ENCODE peak calls at places on chromosomes 13 and 19, in nine cellular contexts. One of them, this sample, is unnamed.

GRCh38 chr13:41516166-41516565 is 58.8 kb downstream of the RGCC start:
- DNase-seq in BE2C: no peak
- DNase-seq in transverse colon: no peak
- DNase-seq in pancreas: no peak
- DNase-seq in lower leg skin: peak
- DNase-seq in AG04450: no peak
- DNase-seq in fibroblast of the aortic adventitia: no peak
- DNase-seq in CD8-positive, alpha-beta T cell: no peak
- DNase-seq in fibroblast of lung: no peak
- DNase-seq in this sample: no peak

GRCh38 chr19:45865269-45865948 is 1.3 kb downstream of the FOXA3 start:
- DNase-seq in fibroblast of lung: no peak
- DNase-seq in CD8-positive, alpha-beta T cell: no peak
- DNase-seq in transverse colon: peak
- DNase-seq in BE2C: no peak
- DNase-seq in AG04450: no peak
- DNase-seq in pancreas: peak
- DNase-seq in lower leg skin: no peak
- DNase-seq in fibroblast of the aortic adventitia: no peak
- DNase-seq in this sample: no peak

GRCh38 chr13:25214371-25215252 is 42.5 kb upstream of the AMER2 start:
- DNase-seq in fibroblast of lung: peak
- DNase-seq in pancreas: no peak
- DNase-seq in CD8-positive, alpha-beta T cell: no peak
- DNase-seq in BE2C: no peak
- DNase-seq in lower leg skin: peak
- DNase-seq in fibroblast of the aortic adventitia: peak
- DNase-seq in transverse colon: no peak
- DNase-seq in AG04450: no peak
- DNase-seq in this sample: peak

GRCh38 chr19:484494-484893 is 11.8 kb upstream of the MADCAM1 start:
- DNase-seq in transverse colon: no peak
- DNase-seq in AG04450: no peak
- DNase-seq in pancreas: peak
- DNase-seq in fibroblast of the aortic adventitia: no peak
- DNase-seq in fibroblast of lung: no peak
- DNase-seq in lower leg skin: no peak
- DNase-seq in CD8-positive, alpha-beta T cell: no peak
- DNase-seq in BE2C: no peak
- DNase-seq in this sample: no peak

GRCh38 chr19:4969772-4970531 is 1.0 kb downstream of the KDM4B start:
- DNase-seq in fibroblast of lung: peak
- DNase-seq in fibroblast of the aortic adventitia: peak
- DNase-seq in lower leg skin: no peak
- DNase-seq in transverse colon: no peak
- DNase-seq in AG04450: no peak
- DNase-seq in BE2C: no peak
- DNase-seq in CD8-positive, alpha-beta T cell: no peak
- DNase-seq in pancreas: no peak
- DNase-seq in this sample: no peak

GRCh38 chr19:7983995-7984837 is 21.2 kb downstream of the ELAVL1 start:
- DNase-seq in transverse colon: no peak
- DNase-seq in pancreas: peak
- DNase-seq in AG04450: no peak
- DNase-seq in CD8-positive, alpha-beta T cell: no peak
- DNase-seq in fibroblast of lung: no peak
- DNase-seq in lower leg skin: no peak
- DNase-seq in BE2C: no peak
- DNase-seq in fibroblast of the aortic adventitia: no peak
- DNase-seq in this sample: no peak

GRCh38 chr19:48190288-48191284 is 20.1 kb downstream of the ZSWIM9 start:
- DNase-seq in fibroblast of lung: peak
- DNase-seq in transverse colon: peak
- DNase-seq in fibroblast of the aortic adventitia: no peak
- DNase-seq in AG04450: peak
- DNase-seq in lower leg skin: peak
- DNase-seq in BE2C: peak
- DNase-seq in pancreas: no peak
- DNase-seq in CD8-positive, alpha-beta T cell: peak
- DNase-seq in this sample: peak

GRCh38 chr19:9075064-9075964 is 11.5 kb upstream of the OR1M1 start:
- DNase-seq in CD8-positive, alpha-beta T cell: no peak
- DNase-seq in BE2C: peak
- DNase-seq in transverse colon: peak
- DNase-seq in lower leg skin: no peak
- DNase-seq in fibroblast of the aortic adventitia: peak
- DNase-seq in AG04450: peak
- DNase-seq in fibroblast of lung: peak
- DNase-seq in pancreas: peak
- DNase-seq in this sample: peak

DNA sequence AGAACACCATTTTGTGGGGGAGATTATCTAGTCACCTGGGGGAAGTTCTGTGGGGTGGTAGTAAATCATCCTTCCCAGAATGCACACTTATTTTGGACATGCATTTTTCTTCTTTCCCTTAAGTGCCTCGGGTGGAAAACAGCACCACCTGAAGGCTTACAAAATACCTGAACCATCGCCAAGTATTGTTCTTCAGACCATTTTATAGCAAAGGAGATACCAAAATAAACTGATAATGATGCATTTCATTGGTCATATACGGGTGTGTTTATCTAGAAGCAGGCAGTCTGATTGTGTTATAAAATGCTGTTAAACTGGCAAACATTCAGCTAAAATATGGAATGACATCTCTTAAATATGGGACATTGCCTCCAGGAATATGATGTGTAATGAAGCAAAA is 1034.7 kb downstream of the SLITRK1 start:
- DNase-seq in fibroblast of lung: no peak
- DNase-seq in pancreas: no peak
- DNase-seq in fibroblast of the aortic adventitia: peak
- DNase-seq in CD8-positive, alpha-beta T cell: no peak
- DNase-seq in transverse colon: no peak
- DNase-seq in BE2C: no peak
- DNase-seq in AG04450: no peak
- DNase-seq in lower leg skin: no peak
- DNase-seq in this sample: no peak
- TF ChIP-seq CTCF in fibroblast of lung: no peak
- TF ChIP-seq CTCF in pancreas: no peak
- TF ChIP-seq CTCF in fibroblast of the aortic adventitia: no peak
- TF ChIP-seq CTCF in CD8-positive, alpha-beta T cell: no peak
- TF ChIP-seq CTCF in transverse colon: no peak
- TF ChIP-seq CTCF in BE2C: peak
- TF ChIP-seq CTCF in AG04450: no peak
- TF ChIP-seq CTCF in lower leg skin: no peak
- TF ChIP-seq CTCF in this sample: no peak

GRCh38 chr13:40058757-40059236 is 403.3 kb downstream of the COG6 start:
- DNase-seq in CD8-positive, alpha-beta T cell: no peak
- DNase-seq in BE2C: no peak
- DNase-seq in fibroblast of lung: peak
- DNase-seq in fibroblast of the aortic adventitia: no peak
- DNase-seq in transverse colon: no peak
- DNase-seq in lower leg skin: no peak
- DNase-seq in AG04450: no peak
- DNase-seq in pancreas: no peak
- DNase-seq in this sample: no peak

GRCh38 chr13:40063278-40063698 is 407.8 kb downstream of the COG6 start:
- DNase-seq in transverse colon: no peak
- DNase-seq in pancreas: no peak
- DNase-seq in CD8-positive, alpha-beta T cell: no peak
- DNase-seq in lower leg skin: no peak
- DNase-seq in fibroblast of lung: no peak
- DNase-seq in AG04450: no peak
- DNase-seq in BE2C: peak
- DNase-seq in fibroblast of the aortic adventitia: no peak
- DNase-seq in this sample: peak

GRCh38 chr13:40061466-40062450 is 406.3 kb downstream of the COG6 start:
- DNase-seq in BE2C: no peak
- DNase-seq in lower leg skin: no peak
- DNase-seq in pancreas: peak
- DNase-seq in fibroblast of the aortic adventitia: no peak
- DNase-seq in fibroblast of lung: no peak
- DNase-seq in CD8-positive, alpha-beta T cell: no peak
- DNase-seq in AG04450: no peak
- DNase-seq in transverse colon: no peak
- DNase-seq in this sample: no peak

GRCh38 chr13:40059540-40060232 is 404.2 kb downstream of the COG6 start:
- DNase-seq in pancreas: no peak
- DNase-seq in AG04450: no peak
- DNase-seq in fibroblast of the aortic adventitia: no peak
- DNase-seq in BE2C: no peak
- DNase-seq in lower leg skin: no peak
- DNase-seq in fibroblast of lung: peak
- DNase-seq in transverse colon: no peak
- DNase-seq in CD8-positive, alpha-beta T cell: no peak
- DNase-seq in this sample: no peak

DNA sequence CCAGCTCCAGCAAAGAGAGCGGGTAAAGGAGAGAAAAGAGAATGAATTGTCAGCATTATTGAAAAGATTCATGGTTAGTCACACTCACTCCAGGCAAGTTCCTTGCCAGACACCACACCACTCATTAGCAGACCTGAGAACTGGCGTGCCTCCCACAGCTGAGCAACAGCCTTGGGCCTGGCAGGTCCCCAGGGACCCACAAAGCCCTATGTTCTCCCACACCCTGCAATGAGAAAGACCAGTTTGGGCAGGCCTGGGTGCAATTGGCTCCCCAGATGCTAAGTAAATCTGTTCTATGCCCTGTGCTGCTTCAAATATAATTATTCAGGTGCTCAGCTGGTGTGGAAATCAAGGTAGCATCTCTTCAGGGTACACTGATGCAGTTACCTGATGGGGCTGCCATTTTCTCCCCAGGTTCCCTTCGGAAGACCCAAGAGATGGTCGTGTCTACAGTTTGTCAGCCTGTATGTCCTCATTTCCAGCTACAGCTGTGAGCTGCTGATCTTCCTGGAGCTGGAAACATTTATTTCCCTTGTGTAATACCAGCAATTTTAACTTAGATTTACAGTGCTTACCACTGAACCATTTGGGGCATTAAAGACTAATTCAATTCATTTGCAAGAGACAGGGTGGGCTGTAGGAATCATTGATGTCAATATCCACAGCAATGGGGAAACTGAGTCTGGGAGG is 405.0 kb downstream of the COG6 start:
- DNase-seq in fibroblast of the aortic adventitia: peak
- DNase-seq in BE2C: peak
- DNase-seq in CD8-positive, alpha-beta T cell: no peak
- DNase-seq in lower leg skin: peak
- DNase-seq in pancreas: peak
- DNase-seq in fibroblast of lung: peak
- DNase-seq in AG04450: no peak
- DNase-seq in transverse colon: no peak
- DNase-seq in this sample: peak
- H3K4me3 ChIP-seq in fibroblast of the aortic adventitia: no peak
- H3K4me3 ChIP-seq in BE2C: peak
- H3K4me3 ChIP-seq in CD8-positive, alpha-beta T cell: no peak
- H3K4me3 ChIP-seq in lower leg skin: no peak
- H3K4me3 ChIP-seq in pancreas: no peak
- H3K4me3 ChIP-seq in fibroblast of lung: no peak
- H3K4me3 ChIP-seq in AG04450: no peak
- H3K4me3 ChIP-seq in transverse colon: no peak
- H3K4me3 ChIP-seq in this sample: no peak

DNA sequence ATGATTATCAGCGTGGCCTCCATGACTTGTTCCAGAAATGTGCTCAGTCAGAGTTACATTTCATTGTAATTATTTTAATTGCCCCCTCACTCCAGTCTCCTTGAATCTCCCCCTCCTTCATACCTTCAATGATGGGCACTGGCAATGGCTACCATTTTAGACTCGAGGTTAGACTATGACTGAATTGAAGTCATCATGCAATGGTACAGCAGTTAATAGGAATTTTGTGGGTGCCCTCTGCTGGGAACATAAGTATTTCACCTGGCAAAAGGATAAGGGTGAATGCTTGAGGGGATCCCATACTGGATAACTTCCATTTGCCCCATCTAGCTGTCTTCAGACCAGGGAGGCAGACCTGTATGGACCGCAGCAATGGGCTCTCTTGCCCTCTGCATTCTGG is 32.2 kb upstream of the USP12 start:
- DNase-seq in BE2C: no peak
- DNase-seq in fibroblast of lung: peak
- DNase-seq in transverse colon: no peak
- DNase-seq in pancreas: no peak
- DNase-seq in AG04450: no peak
- DNase-seq in lower leg skin: no peak
- DNase-seq in CD8-positive, alpha-beta T cell: no peak
- DNase-seq in fibroblast of the aortic adventitia: peak
- DNase-seq in this sample: no peak
- TF ChIP-seq CTCF in BE2C: peak
- TF ChIP-seq CTCF in fibroblast of lung: no peak
- TF ChIP-seq CTCF in transverse colon: peak
- TF ChIP-seq CTCF in pancreas: no peak
- TF ChIP-seq CTCF in AG04450: peak
- TF ChIP-seq CTCF in lower leg skin: no peak
- TF ChIP-seq CTCF in CD8-positive, alpha-beta T cell: no peak
- TF ChIP-seq CTCF in fibroblast of the aortic adventitia: peak
- TF ChIP-seq CTCF in this sample: peak

GRCh38 chr13:33280923-33281322 is 4.6 kb downstream of the STARD13 start:
- DNase-seq in pancreas: no peak
- DNase-seq in CD8-positive, alpha-beta T cell: no peak
- DNase-seq in transverse colon: no peak
- DNase-seq in lower leg skin: no peak
- DNase-seq in fibroblast of the aortic adventitia: no peak
- DNase-seq in BE2C: no peak
- DNase-seq in AG04450: no peak
- DNase-seq in fibroblast of lung: no peak
- DNase-seq in this sample: no peak

GRCh38 chr13:33280550-33280905 is 5.0 kb downstream of the STARD13 start:
- DNase-seq in BE2C: no peak
- DNase-seq in AG04450: no peak
- DNase-seq in lower leg skin: no peak
- DNase-seq in fibroblast of lung: no peak
- DNase-seq in transverse colon: no peak
- DNase-seq in fibroblast of the aortic adventitia: no peak
- DNase-seq in CD8-positive, alpha-beta T cell: no peak
- DNase-seq in pancreas: no peak
- DNase-seq in this sample: no peak

GRCh38 chr13:33284016-33284415 is 1.5 kb downstream of the STARD13 start:
- DNase-seq in lower leg skin: no peak
- DNase-seq in fibroblast of lung: no peak
- DNase-seq in pancreas: no peak
- DNase-seq in CD8-positive, alpha-beta T cell: no peak
- DNase-seq in BE2C: no peak
- DNase-seq in AG04450: no peak
- DNase-seq in transverse colon: no peak
- DNase-seq in fibroblast of the aortic adventitia: peak
- DNase-seq in this sample: no peak

GRCh38 chr13:33283195-33283910 is 2.2 kb downstream of the STARD13 start:
- DNase-seq in pancreas: no peak
- DNase-seq in transverse colon: no peak
- DNase-seq in fibroblast of the aortic adventitia: no peak
- DNase-seq in AG04450: no peak
- DNase-seq in BE2C: no peak
- DNase-seq in lower leg skin: no peak
- DNase-seq in fibroblast of lung: no peak
- DNase-seq in CD8-positive, alpha-beta T cell: no peak
- DNase-seq in this sample: no peak

DNA sequence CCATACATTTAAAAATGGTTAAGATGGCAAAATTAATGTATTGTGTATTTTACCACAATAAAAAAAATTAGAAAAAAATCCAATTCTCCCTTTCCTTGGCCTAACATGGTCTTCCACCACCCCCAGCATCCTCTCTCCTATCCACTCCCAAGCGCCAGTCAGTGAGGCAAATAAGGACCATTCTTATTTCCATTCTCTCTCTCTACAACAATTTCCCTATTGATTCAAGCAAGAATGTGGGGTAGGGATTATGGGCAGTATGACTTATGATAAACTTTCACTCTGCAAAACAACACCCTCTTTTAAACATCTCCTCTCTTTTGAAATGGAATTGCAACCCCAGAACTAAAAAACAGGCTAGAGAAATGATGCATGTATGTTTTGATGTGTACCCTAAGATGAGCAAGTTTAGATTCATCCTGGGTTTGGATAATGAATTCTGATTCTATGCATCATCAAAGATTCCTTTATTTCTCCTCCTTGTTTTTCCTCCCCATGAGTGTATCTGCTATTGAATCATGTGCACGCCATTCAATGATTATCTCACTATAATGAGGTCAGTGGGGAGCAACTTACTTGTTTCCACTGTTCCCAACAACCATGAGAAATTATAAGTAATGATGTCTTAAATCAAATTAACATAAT is 3.5 kb downstream of the STARD13 start:
- DNase-seq in fibroblast of the aortic adventitia: peak
- DNase-seq in lower leg skin: no peak
- DNase-seq in CD8-positive, alpha-beta T cell: no peak
- DNase-seq in transverse colon: no peak
- DNase-seq in pancreas: no peak
- DNase-seq in fibroblast of lung: peak
- DNase-seq in BE2C: no peak
- DNase-seq in AG04450: no peak
- DNase-seq in this sample: no peak
- H3K4me3 ChIP-seq in fibroblast of the aortic adventitia: no peak
- H3K4me3 ChIP-seq in lower leg skin: no peak
- H3K4me3 ChIP-seq in CD8-positive, alpha-beta T cell: no peak
- H3K4me3 ChIP-seq in transverse colon: no peak
- H3K4me3 ChIP-seq in pancreas: no peak
- H3K4me3 ChIP-seq in fibroblast of lung: peak
- H3K4me3 ChIP-seq in BE2C: no peak
- H3K4me3 ChIP-seq in AG04450: peak
- H3K4me3 ChIP-seq in this sample: peak

This sample was measured in astrocyte of the cerebellum.